ENCODE peak calls at places on chromosomes 5 and 9, in seven cellular contexts. I, L, A, F, K, S and M are unnamed samples.
A peak's percentile ranks its signal among the peaks of the same experiment; 100 is the strongest.

GRCh38 chr5:26940981-26941380 is 97.4 kb downstream of the CDH9 start:
- DNase-seq in F (no peak), A (no peak), S (no peak), I (no peak), K (no peak), L (no peak), M (no peak)

GRCh38 chr9:86573886-86574285 is 219.7 kb upstream of the TUT7 start:
- DNase-seq in S (no peak), L (no peak), F (no peak), I (no peak), A (no peak), K (no peak), M (no peak)

GRCh38 chr5:179998485-179998884 is 73.1 kb downstream of the RNF130 start:
- DNase-seq in S (no peak), K (no peak), F (no peak), I (no peak), L (no peak), A (no peak), M (no peak)

GRCh38 chr5:38598994-38599611 is 42.7 kb upstream of the LIFR start:
- DNase-seq in K (no peak), A (no peak), F (no peak), L (no peak), S (no peak), I (no peak), M (no peak)

GRCh38 chr9:14584571-14584970 is 108.7 kb downstream of the ZDHHC21 start:
- DNase-seq in S (no peak), L (no peak), K (no peak), F (no peak), I (no peak), A (no peak), M (no peak)

GRCh38 chr9:137870432-137870831 is 7.2 kb upstream of the CACNA1B start:
- DNase-seq in F (no peak), I (no peak), K (no peak), S (no peak), A (no peak), L (no peak), M (no peak)

GRCh38 chr9:4985376-4986266 is 549 bp downstream of the JAK2 start:
- DNase-seq in S (peak; percentile 83), I (peak; percentile 23), K (peak; percentile 60), A (peak; percentile 54), F (peak; percentile 55), L (no peak), M (peak; percentile 12)

GRCh38 chr9:35105571-35106342 is 2.8 kb upstream of the STOML2 start:
- DNase-seq in A (no peak), L (no peak), I (no peak), F (no peak), K (no peak), S (no peak), M (no peak)

GRCh38 chr5:39121922-39122321 is 47.7 kb upstream of the RICTOR start:
- DNase-seq in S (no peak), A (no peak), K (no peak), I (no peak), F (no peak), L (no peak), M (no peak)

GRCh38 chr9:100933656-100934055 is 94.9 kb upstream of the PLPPR1 start:
- DNase-seq in K (no peak), I (no peak), S (no peak), A (no peak), L (no peak), F (no peak), M (no peak)

GRCh38 chr5:38734353-38734752 is 111.5 kb upstream of the OSMR start:
- DNase-seq in I (no peak), A (no peak), S (no peak), K (no peak), L (no peak), F (peak; percentile 63), M (no peak)

GRCh38 chr5:2223303-2223702 is 340.6 kb upstream of the IRX4 start:
- DNase-seq in A (no peak), L (no peak), I (no peak), S (no peak), F (no peak), K (no peak), M (no peak)

GRCh38 chr5:7478459-7478858 is 82.5 kb downstream of the ADCY2 start:
- DNase-seq in S (no peak), A (no peak), I (no peak), F (no peak), K (no peak), L (no peak), M (no peak)

GRCh38 chr9:38423939-38424843 is at the start of gene IGFBPL1:
- DNase-seq in S (no peak), I (no peak), A (no peak), L (no peak), F (peak; percentile 88), K (no peak), M (peak; percentile 51)

GRCh38 chr5:24226492-24226891 is 418.3 kb downstream of the CDH10 start:
- DNase-seq in S (no peak), A (no peak), I (no peak), K (no peak), L (no peak), F (no peak), M (no peak)

GRCh38 chr5:71789746-71790145 is 70.7 kb downstream of the CARTPT start:
- DNase-seq in S (no peak), I (no peak), L (no peak), K (no peak), A (no peak), F (no peak), M (no peak)
- H3K27me3 ChIP-seq in S (peaks cover 11% of the 10 kb centered on the region), I (peaks cover 7% of the 10 kb centered on the region), L (no peaks in the 10 kb centered on the region), K (no peaks in the 10 kb centered on the region), A (no peaks in the 10 kb centered on the region), F (no peaks in the 10 kb centered on the region), M (no peaks in the 10 kb centered on the region)

DNA sequence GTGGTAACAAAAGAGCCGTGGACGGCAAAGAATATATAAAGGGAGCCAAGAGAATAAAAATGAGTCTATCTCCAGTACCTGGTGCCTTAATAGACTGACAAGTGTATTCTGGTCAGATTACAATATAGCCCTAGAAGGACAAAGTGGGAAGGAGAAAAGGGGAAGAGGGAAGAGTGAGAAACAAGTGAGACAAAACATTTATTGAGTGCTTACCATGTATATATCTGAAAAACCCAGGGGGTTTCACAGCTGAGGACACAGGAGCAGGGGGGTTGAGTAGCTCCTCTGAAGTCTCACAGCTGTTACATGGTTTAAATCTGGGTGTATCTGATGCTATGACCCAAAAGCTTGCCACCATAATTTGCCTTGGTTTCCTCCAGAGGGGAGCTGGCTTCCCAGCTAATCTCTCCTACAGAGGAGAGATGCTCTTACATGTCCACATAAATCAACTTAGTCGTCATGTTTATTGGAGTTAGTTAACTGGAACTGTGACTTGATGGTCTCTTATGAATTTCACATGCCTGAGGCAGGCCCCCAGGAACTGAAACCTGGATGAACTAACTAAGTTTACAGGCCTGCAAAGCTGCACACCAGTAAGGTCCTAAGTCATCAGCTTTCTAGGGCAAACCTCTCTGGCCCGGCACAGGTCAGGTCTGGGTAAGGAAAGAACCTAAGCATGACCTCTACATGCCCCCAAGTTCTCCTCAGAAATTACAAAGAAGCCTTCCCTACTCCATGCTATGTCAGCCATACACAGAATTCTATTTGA is 15.5 kb downstream of the SIL1 start:
- DNase-seq in A (no peak), L (no peak), S (no peak), F (no peak), K (no peak), I (no peak), M (no peak)
- H3K4me1 ChIP-seq in A (no peaks in the 10 kb centered on the region), L (peaks cover 45% of the 10 kb centered on the region), S (peaks cover 50% of the 10 kb centered on the region), F (peaks cover 30% of the 10 kb centered on the region), K (peaks cover 40% of the 10 kb centered on the region), I (peaks cover 83% of the 10 kb centered on the region), M (peaks cover 33% of the 10 kb centered on the region)

GRCh38 chr5:115813719-115814118 is 2.7 kb downstream of the CDO1 start:
- DNase-seq in K (no peak), I (no peak), S (no peak), A (no peak), L (no peak), F (peak; percentile 2), M (no peak)

GRCh38 chr5:115816226-115817042 is at the start of gene CDO1:
- DNase-seq in S (peak; percentile 79), A (no peak), K (peak; percentile 43), F (peak; percentile 80), L (no peak), I (peak; percentile 58), M (peak; percentile 80)

GRCh38 chr5:115812372-115812771 is 4.1 kb downstream of the CDO1 start:
- DNase-seq in A (no peak), S (no peak), I (no peak), F (no peak), L (no peak), K (no peak), M (no peak)

GRCh38 chr5:115815693-115816225 is 700 bp downstream of the CDO1 start:
- DNase-seq in K (no peak), S (no peak), F (peak; percentile 69), A (no peak), L (no peak), I (peak; percentile 15), M (peak; percentile 8)

GRCh38 chr5:115815006-115815692 is 1.3 kb downstream of the CDO1 start:
- DNase-seq in F (no peak), I (no peak), L (no peak), K (no peak), A (no peak), S (no peak), M (no peak)
- H3K27me3 ChIP-seq in F (peaks cover 34% of the 10 kb centered on the region), I (peaks cover 60% of the 10 kb centered on the region), L (no peaks in the 10 kb centered on the region), K (peaks cover 38% of the 10 kb centered on the region), A (peaks cover 30% of the 10 kb centered on the region), S (peaks cover 41% of the 10 kb centered on the region), M (no peaks in the 10 kb centered on the region)

GRCh38 chr9:128911529-128912035 is 9.2 kb upstream of the PHYHD1 start:
- DNase-seq in S (peak; percentile 77), A (no peak), I (peak; percentile 78), K (peak; percentile 63), F (no peak), L (peak; percentile 79), M (no peak)

GRCh38 chr9:128913995-128914772 is 6.6 kb upstream of the PHYHD1 start:
- DNase-seq in A (no peak), S (no peak), L (no peak), I (no peak), K (peak; percentile 47), F (no peak), M (no peak)

GRCh38 chr9:128912270-128912853 is 8.4 kb upstream of the PHYHD1 start:
- DNase-seq in A (no peak), F (peak; percentile 28), L (no peak), K (peak; percentile 73), I (no peak), S (no peak), M (no peak)

GRCh38 chr9:128910906-128911305 is 9.9 kb upstream of the PHYHD1 start:
- DNase-seq in A (no peak), F (no peak), I (no peak), L (no peak), K (no peak), S (no peak), M (no peak)

DNA sequence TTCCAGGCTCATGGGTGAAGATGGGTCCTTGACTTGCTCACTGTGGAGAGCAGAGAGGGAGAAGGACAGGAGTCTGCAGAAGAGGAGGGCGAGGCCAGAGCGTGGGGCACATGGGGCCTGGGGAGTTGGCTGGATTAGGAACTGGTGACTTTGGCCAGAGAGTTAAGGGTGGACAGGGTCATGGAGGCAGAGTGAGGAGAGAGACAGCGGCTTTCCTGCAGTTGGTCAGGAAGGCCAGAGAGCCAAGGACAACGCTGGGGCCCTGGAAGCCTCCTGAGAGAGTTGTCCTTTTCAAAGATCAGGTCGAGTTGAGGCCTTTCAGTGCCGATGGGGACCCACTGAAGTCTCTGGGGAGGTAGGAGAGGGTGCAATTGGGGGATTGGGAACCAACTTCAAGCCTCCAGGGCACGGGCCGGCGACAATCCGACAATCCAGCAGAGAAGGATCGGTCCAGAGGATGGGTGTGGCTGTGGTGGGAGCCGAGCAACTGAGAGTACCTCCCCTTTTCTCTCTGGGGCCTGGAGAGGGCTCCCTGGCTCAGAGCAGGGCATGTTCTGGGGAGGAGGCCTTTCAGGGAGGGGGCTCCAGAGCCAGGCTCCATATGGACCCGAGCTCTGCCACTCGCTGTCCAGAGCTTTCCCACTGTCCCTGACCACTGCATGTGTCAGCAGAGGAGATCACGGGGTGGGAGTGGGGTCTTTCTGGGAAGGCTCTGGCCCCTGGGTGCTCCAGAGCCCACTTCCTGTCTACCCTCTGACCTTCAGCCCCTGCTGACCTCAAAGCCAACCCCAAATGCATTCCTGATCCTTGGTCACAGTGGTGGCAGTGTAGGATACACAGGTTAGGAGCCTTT is 7.5 kb upstream of the PHYHD1 start:
- DNase-seq in S (no peak), F (no peak), I (no peak), L (no peak), A (no peak), K (no peak), M (no peak)
- H3K4me1 ChIP-seq in S (peaks cover 70% of the 10 kb centered on the region), F (peaks cover 16% of the 10 kb centered on the region), I (peaks cover 95% of the 10 kb centered on the region), L (peaks cover 75% of the 10 kb centered on the region), A (peaks cover 53% of the 10 kb centered on the region), K (peaks cover 85% of the 10 kb centered on the region), M (peaks cover 22% of the 10 kb centered on the region)